ENCODE peak calls at places on chromosome 5, in six cellular contexts. S is stomach; Z is effector memory CD8-positive, alpha-beta T cell; F is WTC11; U is stimulated activated CD4-positive, alpha-beta T cell treated with anti-CD3 and anti-CD28 coated beads, Interleukin-2, amount 100 ng/mL, for 48 hours; X is mucosa of gallbladder. R is an unnamed sample.

GRCh38 chr5:149002053-149002452 is 60.8 kb downstream of the SH3TC2 start:
- DNase-seq in S (no peak), Z (no peak), F (no peak), X (no peak), U (no peak), R (peak)

GRCh38 chr5:125189451-125190051 is 443.1 kb upstream of the ZNF608 start:
- DNase-seq in S (no peak), F (no peak), X (no peak), U (no peak), Z (no peak), R (peak)

GRCh38 chr5:80147119-80147815 is 108.6 kb downstream of the SERINC5 start:
- DNase-seq in S (no peak), F (no peak), U (no peak), X (no peak), Z (no peak), R (no peak)

GRCh38 chr5:93677344-93678021 is 63.9 kb downstream of the POU5F2 start:
- DNase-seq in Z (no peak), X (peak), S (peak), U (no peak), F (peak), R (peak)

GRCh38 chr5:75412111-75412990 is 75.3 kb downstream of the HMGCR start:
- DNase-seq in U (no peak), F (no peak), S (no peak), X (no peak), Z (no peak), R (peak)

GRCh38 chr5:126680215-126680817 is 79.6 kb downstream of the PHAX start:
- DNase-seq in X (no peak), U (no peak), S (no peak), F (peak), Z (no peak), R (peak)

GRCh38 chr5:137036630-137037029 is 462.5 kb downstream of the SPOCK1 start:
- DNase-seq in F (peak), S (no peak), Z (no peak), X (peak), U (no peak), R (no peak)

GRCh38 chr5:167096816-167097215 is 1194.6 kb upstream of the WWC1 start:
- DNase-seq in U (no peak), X (no peak), F (no peak), S (no peak), Z (no peak), R (peak)

GRCh38 chr5:158754018-158754514 is 345.6 kb downstream of the EBF1 start:
- DNase-seq in X (no peak), S (no peak), F (no peak), Z (no peak), U (no peak), R (peak)

GRCh38 chr5:78600656-78601452 is 47.7 kb downstream of the LHFPL2 start:
- DNase-seq in S (no peak), U (no peak), X (no peak), F (no peak), Z (no peak), R (peak)

GRCh38 chr5:108193021-108193795 is 188.7 kb downstream of the FBXL17 start:
- DNase-seq in S (no peak), U (no peak), F (no peak), Z (no peak), X (no peak), R (peak)